ENCODE peak calls at places on chromosomes 2 and 18, in five cellular contexts. M is GM23338, K is psoas muscle, Y is pancreas, T is HFFc6. D is an unnamed sample.

GRCh38 chr2:127052068-127052770 is 54.7 kb downstream of the BIN1 start:
- DNase-seq in M (no peak), K (peak), Y (no peak), T (no peak), D (peak)

GRCh38 chr18:9894454-9895068 is 8.8 kb downstream of the TXNDC2 start:
- DNase-seq in M (no peak), K (no peak), Y (no peak), T (no peak), D (no peak)

GRCh38 chr2:11237122-11237521 is 81.9 kb downstream of the SLC66A3 start:
- DNase-seq in M (no peak), K (no peak), Y (no peak), T (no peak), D (no peak)

GRCh38 chr18:63267990-63268721 is 51.4 kb downstream of the BCL2 start:
- DNase-seq in M (no peak), K (no peak), Y (no peak), T (no peak), D (no peak)

GRCh38 chr2:99822487-99823218 is 319.7 kb downstream of the AFF3 start:
- DNase-seq in M (peak), K (no peak), Y (no peak), T (no peak), D (no peak)

GRCh38 chr2:111101592-111101991 is 19.1 kb upstream of the BCL2L11 start:
- DNase-seq in M (no peak), K (no peak), Y (no peak), T (no peak), D (no peak)

GRCh38 chr2:199596549-199596948 is 138.8 kb upstream of the SATB2 start:
- DNase-seq in M (peak), K (no peak), Y (no peak), T (peak), D (no peak)

GRCh38 chr2:111617804-111618576 is 266.0 kb downstream of the ANAPC1 start:
- DNase-seq in M (no peak), K (peak), Y (no peak), T (no peak), D (peak)

GRCh38 chr2:168884990-168885389 is 5.2 kb downstream of the SPC25 start:
- DNase-seq in M (no peak), K (no peak), Y (no peak), T (peak), D (no peak)

GRCh38 chr2:65031341-65032015 is 24.7 kb upstream of the CEP68 start:
- DNase-seq in M (peak), K (no peak), Y (peak), T (no peak), D (no peak)

GRCh38 chr2:233793465-233794127 is 15.5 kb downstream of the MROH2A start:
- DNase-seq in M (no peak), K (no peak), Y (no peak), T (no peak), D (no peak)

GRCh38 chr18:70649683-70650082 is 360.8 kb downstream of the SOCS6 start:
- DNase-seq in M (no peak), K (no peak), Y (no peak), T (no peak), D (no peak)

GRCh38 chr2:171307560-171307959 is 126.2 kb downstream of the METTL8 start:
- DNase-seq in M (no peak), K (no peak), Y (no peak), T (no peak), D (no peak)

GRCh38 chr2:51624995-51625394 is 593.1 kb upstream of the NRXN1 start:
- DNase-seq in M (no peak), K (no peak), Y (no peak), T (peak), D (no peak)

DNA sequence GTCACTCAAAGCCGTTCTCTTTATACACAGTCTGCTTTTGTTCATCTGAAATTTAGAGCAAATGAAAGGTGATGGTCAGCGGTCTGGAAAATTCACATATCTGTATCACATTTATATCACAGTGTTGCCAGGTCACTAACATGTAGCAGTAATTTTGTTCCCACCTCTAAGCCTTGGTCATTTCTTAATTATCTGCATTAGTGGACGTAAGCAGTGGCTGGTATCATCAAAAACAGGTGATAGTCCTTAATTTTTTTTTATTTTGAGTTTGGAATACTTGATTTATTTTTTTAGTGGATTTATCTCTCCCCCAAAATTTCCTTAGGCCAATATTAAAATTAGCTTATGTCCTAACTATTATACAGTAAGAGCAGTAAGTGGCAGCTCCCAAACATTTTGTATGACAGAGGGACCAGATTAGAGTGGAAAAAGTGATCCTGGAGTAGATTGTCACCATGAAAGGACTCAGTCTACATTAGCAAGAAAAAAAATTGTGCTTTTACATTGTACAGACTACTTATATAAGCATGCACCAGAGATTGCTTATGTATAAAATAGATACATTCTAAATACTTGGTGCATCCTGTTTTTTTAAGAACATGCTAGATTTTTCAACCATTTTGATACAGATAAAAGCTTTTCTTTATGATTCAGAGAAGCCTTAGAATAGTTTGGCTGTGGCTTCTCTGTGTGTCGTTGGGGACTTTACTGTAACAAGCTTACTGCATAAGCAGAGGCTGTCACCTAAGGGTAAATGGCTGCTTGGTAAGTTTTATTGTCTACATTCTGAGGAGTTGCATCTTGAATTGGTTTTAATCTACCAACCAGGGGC is 65.0 kb downstream of the MAPRE2 start:
- DNase-seq in M (no peak), K (no peak), Y (no peak), T (no peak), D (no peak)
- TF ChIP-seq CTCF in M (no peak), K (no peak), Y (no peak), T (no peak), D (no peak)

GRCh38 chr2:19747310-19748072 is 154.3 kb downstream of the TTC32 start:
- DNase-seq in M (no peak), K (no peak), Y (no peak), T (peak), D (no peak)

GRCh38 chr2:19745318-19746136 is 156.3 kb downstream of the TTC32 start:
- DNase-seq in M (no peak), K (no peak), Y (no peak), T (no peak), D (no peak)

GRCh38 chr2:19746137-19746585 is 155.6 kb downstream of the TTC32 start:
- DNase-seq in M (no peak), K (no peak), Y (no peak), T (no peak), D (no peak)

GRCh38 chr2:19748073-19748375 is 153.8 kb downstream of the TTC32 start:
- DNase-seq in M (peak), K (no peak), Y (no peak), T (no peak), D (no peak)

DNA sequence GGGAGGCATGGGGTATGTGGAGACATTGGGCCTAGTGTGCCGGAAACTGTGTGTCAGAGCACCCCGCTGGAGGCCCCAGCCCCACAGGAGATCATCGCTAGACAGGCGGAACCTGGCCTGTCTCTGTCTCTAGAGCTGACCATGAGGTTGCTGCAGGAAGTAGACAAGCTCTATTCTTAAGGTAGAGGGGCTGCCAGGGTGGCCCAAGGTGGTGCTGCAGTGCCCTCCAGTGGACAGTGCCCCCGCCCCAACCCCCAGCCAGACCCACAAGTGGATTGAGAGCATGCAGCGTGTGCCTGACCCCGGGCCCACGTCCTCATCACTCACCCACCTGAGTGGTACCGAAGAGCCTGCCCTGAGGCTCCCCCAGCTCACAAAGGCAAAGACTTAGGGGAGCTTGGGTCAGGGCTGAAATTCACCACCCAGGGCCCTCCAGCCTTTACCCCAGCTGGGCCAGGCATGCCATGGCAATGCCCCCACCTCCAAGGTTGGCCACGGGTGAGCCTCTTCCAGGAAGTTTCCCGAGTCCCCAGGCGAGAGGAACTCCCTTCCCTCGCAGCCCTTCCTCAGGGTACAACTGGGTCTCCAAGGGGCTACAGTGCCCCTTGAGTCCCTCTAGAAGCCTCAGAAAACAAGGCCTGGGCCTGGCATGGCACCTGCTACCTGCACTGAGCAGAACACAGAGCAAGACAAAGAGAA is 155.0 kb downstream of the TTC32 start:
- DNase-seq in M (peak), K (no peak), Y (no peak), T (no peak), D (no peak)
- TF ChIP-seq CTCF in M (peak), K (peak), Y (no peak), T (peak), D (no peak)

GRCh38 chr2:85011747-85012146 is 40.8 kb downstream of the KCMF1 start:
- DNase-seq in M (peak), K (no peak), Y (no peak), T (no peak), D (no peak)
- TF ChIP-seq CTCF in M (peak), K (no peak), Y (no peak), T (peak), D (no peak)

GRCh38 chr2:227780981-227781630 is 32.5 kb upstream of the CCL20 start:
- DNase-seq in M (no peak), K (no peak), Y (no peak), T (no peak), D (no peak)

GRCh38 chr2:227785293-227785692 is 28.3 kb upstream of the CCL20 start:
- DNase-seq in M (no peak), K (no peak), Y (no peak), T (no peak), D (no peak)

GRCh38 chr2:227783404-227784138 is 30.1 kb upstream of the CCL20 start:
- DNase-seq in M (no peak), K (no peak), Y (no peak), T (no peak), D (no peak)

GRCh38 chr2:227782804-227783203 is 30.8 kb upstream of the CCL20 start:
- DNase-seq in M (no peak), K (no peak), Y (no peak), T (no peak), D (no peak)

GRCh38 chr2:227781841-227782240 is 31.8 kb upstream of the CCL20 start:
- DNase-seq in M (no peak), K (no peak), Y (no peak), T (no peak), D (no peak)
- TF ChIP-seq CTCF in M (no peak), K (no peak), Y (no peak), T (no peak), D (no peak)

DNA sequence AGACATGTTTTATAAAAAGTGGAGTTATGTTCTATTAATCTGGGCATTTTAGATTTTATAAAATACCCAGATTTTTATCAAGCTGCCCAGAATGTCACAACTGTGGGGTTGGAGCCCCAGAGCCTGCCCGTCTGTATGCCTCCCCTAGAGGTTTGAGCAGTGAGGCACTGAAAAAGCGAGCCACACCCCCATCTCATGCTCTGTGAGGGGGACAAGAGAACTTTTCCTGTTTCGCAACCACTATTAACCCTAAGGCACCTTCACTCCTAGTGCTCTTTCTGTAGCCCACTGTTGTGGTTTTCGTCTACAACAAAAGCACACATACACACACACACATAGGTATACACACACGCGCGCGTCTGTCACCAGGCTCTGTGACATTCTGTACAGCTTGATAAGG is 38.0 kb downstream of the DCDC2C start:
- DNase-seq in M (peak), K (no peak), Y (no peak), T (no peak), D (no peak)
- TF ChIP-seq CTCF in M (no peak), K (no peak), Y (no peak), T (no peak), D (no peak)

GRCh38 chr2:118046628-118047210 is 32.8 kb upstream of the CCDC93 start:
- DNase-seq in M (peak), K (no peak), Y (no peak), T (peak), D (no peak)
- TF ChIP-seq CTCF in M (peak), K (peak), Y (peak), T (peak), D (peak)

GRCh38 chr2:20052872-20053281 is 1.4 kb upstream of the LAPTM4A start:
- DNase-seq in M (peak), K (no peak), Y (peak), T (peak), D (peak)
- TF ChIP-seq CTCF in M (no peak), K (no peak), Y (no peak), T (no peak), D (no peak)

GRCh38 chr2:46643951-46644350 is 164.6 kb downstream of the TMEM247 start:
- DNase-seq in M (no peak), K (no peak), Y (no peak), T (no peak), D (no peak)

GRCh38 chr2:46645681-46646162 is 166.4 kb downstream of the TMEM247 start:
- DNase-seq in M (no peak), K (no peak), Y (no peak), T (peak), D (no peak)

GRCh38 chr2:46644690-46645385 is 165.5 kb downstream of the TMEM247 start:
- DNase-seq in M (no peak), K (no peak), Y (no peak), T (peak), D (no peak)

GRCh38 chr2:46647041-46647440 is 167.7 kb downstream of the TMEM247 start:
- DNase-seq in M (no peak), K (no peak), Y (no peak), T (no peak), D (no peak)

GRCh38 chr2:46643493-46643892 is 164.1 kb downstream of the TMEM247 start:
- DNase-seq in M (no peak), K (no peak), Y (no peak), T (no peak), D (no peak)
- TF ChIP-seq CTCF in M (peak), K (no peak), Y (no peak), T (peak), D (no peak)